ENCODE peak calls at places on chromosomes 3 and 15, in five cellular contexts. E is activated CD8-positive, alpha-beta memory T cell treated with anti-CD3 and anti-CD28 coated beads, Interleukin-2, amount 50 U/mL, for 4 hours; V is right lobe of liver; N is mesothelial cell of epicardium; C is NCI-H1105. R is an unnamed sample.

GRCh38 chr15:43185161-43186002 is at the start of gene CCNDBP1:
- DNase-seq in C (peak), E (peak), N (peak), V (peak), R (peak)

GRCh38 chr15:65368300-65368617 is 9.5 kb downstream of the IGDCC3 start:
- DNase-seq in E (no peak), C (no peak), N (no peak), V (peak), R (no peak)

GRCh38 chr3:170355738-170356595 is 1.5 kb upstream of the SKIL start:
- DNase-seq in E (no peak), N (peak), C (peak), V (no peak), R (peak)

GRCh38 chr3:63625161-63625560 is 27.3 kb upstream of the SNTN start:
- DNase-seq in E (no peak), C (peak), N (no peak), V (no peak), R (no peak)

GRCh38 chr15:68431792-68432401 is at the start of gene ITGA11:
- DNase-seq in V (no peak), E (no peak), N (peak), C (peak), R (peak)

GRCh38 chr15:30073915-30074314 is 8.8 kb upstream of the GOLGA8J start:
- DNase-seq in N (no peak), C (no peak), V (no peak), E (no peak), R (no peak)

GRCh38 chr3:50347187-50347813 is 1.8 kb upstream of the ZMYND10 start:
- DNase-seq in V (no peak), C (peak), E (peak), N (peak), R (peak)

GRCh38 chr3:150410311-150411105 is 2.4 kb downstream of the TSC22D2 start:
- DNase-seq in N (peak), V (peak), E (peak), C (peak), R (peak)

GRCh38 chr3:125359700-125360099 is 15.4 kb downstream of the ZNF148 start:
- DNase-seq in V (no peak), N (no peak), C (peak), E (no peak), R (no peak)

GRCh38 chr3:187736418-187736871 is 8.8 kb downstream of the BCL6 start:
- DNase-seq in C (no peak), V (no peak), E (no peak), N (no peak), R (peak)